ENCODE peak calls at places on chromosomes 13 and 19, in seven cellular contexts. Z, J, S, G, L, T and O are unnamed samples.

GRCh38 chr19:16337809-16338469 is 13.3 kb downstream of the KLF2 start:
- DNase-seq in G (no peak), L (no peak), T (no peak), J (no peak), S (no peak), Z (no peak), O (no peak)

GRCh38 chr13:64871742-64872141 is 2358.4 kb downstream of the PCDH9 start:
- DNase-seq in G (no peak), S (no peak), J (peak), L (no peak), T (no peak), Z (peak), O (no peak)

GRCh38 chr13:22748866-22749586 is 431.8 kb upstream of the SGCG start:
- DNase-seq in T (no peak), S (no peak), J (no peak), L (no peak), G (no peak), Z (peak), O (no peak)

GRCh38 chr19:41740415-41741243 is 14.7 kb upstream of the CEACAM6 start:
- DNase-seq in S (no peak), L (no peak), G (no peak), J (no peak), Z (no peak), T (no peak), O (no peak)

GRCh38 chr13:74574964-74575728 is 440.9 kb upstream of the KLF12 start:
- DNase-seq in S (no peak), J (no peak), T (no peak), G (no peak), L (no peak), Z (no peak), O (no peak)

GRCh38 chr19:1162404-1163282 is 11.4 kb downstream of the SBNO2 start:
- DNase-seq in L (no peak), S (no peak), J (no peak), G (no peak), T (no peak), Z (no peak), O (no peak)

GRCh38 chr13:41259875-41260501 is 3.4 kb downstream of the MTRF1 start:
- DNase-seq in Z (no peak), G (no peak), T (no peak), L (no peak), J (no peak), S (no peak), O (no peak)

GRCh38 chr19:850221-850978 is 1.7 kb upstream of the ELANE start:
- DNase-seq in G (peak), J (peak), Z (peak), S (peak), L (no peak), T (peak), O (peak)

GRCh38 chr13:71303144-71303543 is 563.9 kb downstream of the DACH1 start:
- DNase-seq in G (no peak), L (no peak), S (no peak), J (no peak), T (no peak), Z (peak), O (no peak)

GRCh38 chr19:10141479-10141878 is 21.8 kb upstream of the EIF3G start:
- DNase-seq in L (no peak), Z (no peak), J (no peak), T (no peak), G (no peak), S (no peak), O (no peak)

GRCh38 chr13:64810701-64811258 is 2419.4 kb downstream of the PCDH9 start:
- DNase-seq in G (no peak), S (no peak), L (no peak), T (no peak), J (no peak), Z (peak), O (peak)

GRCh38 chr13:29515372-29515771 is 80.1 kb downstream of the SLC7A1 start:
- DNase-seq in Z (no peak), S (no peak), L (no peak), G (no peak), T (peak), J (no peak), O (peak)

GRCh38 chr19:35673121-35673804 is 6.9 kb downstream of the UPK1A start:
- DNase-seq in S (no peak), L (peak), G (peak), T (no peak), Z (peak), J (peak), O (peak)

GRCh38 chr13:85508683-85509329 is 290.4 kb downstream of the SLITRK6 start:
- DNase-seq in G (no peak), J (peak), T (no peak), Z (peak), S (no peak), L (no peak), O (peak)

GRCh38 chr13:23622991-23623390 is 52.8 kb downstream of the TNFRSF19 start:
- DNase-seq in G (no peak), S (no peak), Z (no peak), J (no peak), T (no peak), L (no peak), O (no peak)

GRCh38 chr13:55815458-55816033 is 1325.2 kb upstream of the PRR20A start:
- DNase-seq in L (no peak), Z (no peak), T (no peak), J (no peak), S (no peak), G (no peak), O (no peak)

GRCh38 chr19:31553844-31554215 is 204.6 kb upstream of the TSHZ3 start:
- DNase-seq in G (no peak), Z (no peak), T (peak), S (no peak), J (no peak), L (no peak), O (no peak)

GRCh38 chr19:6754136-6754535 is 13.1 kb downstream of the SH2D3A start:
- DNase-seq in Z (no peak), J (no peak), S (no peak), L (no peak), T (no peak), G (no peak), O (no peak)

GRCh38 chr19:41541990-41542584 is 33.9 kb upstream of the CEACAM21 start:
- DNase-seq in J (peak), S (no peak), L (peak), T (no peak), Z (peak), G (peak), O (peak)

GRCh38 chr13:40048551-40048950 is 393.1 kb downstream of the COG6 start:
- DNase-seq in T (no peak), J (no peak), L (no peak), Z (no peak), G (no peak), S (no peak), O (no peak)

GRCh38 chr19:43595605-43595998 is 332 bp downstream of the IRGQ start:
- DNase-seq in L (peak), J (no peak), S (no peak), T (no peak), G (no peak), Z (no peak), O (no peak)

GRCh38 chr19:36547001-36547732 is 19.1 kb upstream of the ZNF260 start:
- DNase-seq in J (no peak), T (no peak), S (no peak), L (no peak), G (no peak), Z (peak), O (no peak)

GRCh38 chr19:30686252-30686762 is 314.1 kb downstream of the ZNF536 start:
- DNase-seq in G (no peak), Z (peak), L (no peak), S (no peak), T (peak), J (no peak), O (peak)

GRCh38 chr13:23688336-23688735 is 118.1 kb downstream of the TNFRSF19 start:
- DNase-seq in T (no peak), L (no peak), S (no peak), Z (no peak), J (no peak), G (no peak), O (no peak)

GRCh38 chr19:6288737-6289136 is 9.0 kb upstream of the MLLT1 start:
- DNase-seq in Z (no peak), S (no peak), L (no peak), G (no peak), T (no peak), J (no peak), O (no peak)

GRCh38 chr19:44706506-44707236 is 7.7 kb downstream of the CEACAM16 start:
- DNase-seq in S (no peak), Z (no peak), T (no peak), G (no peak), L (no peak), J (no peak), O (no peak)

GRCh38 chr13:36174923-36175322 is 39.4 kb downstream of the SOHLH2 start:
- DNase-seq in G (no peak), J (no peak), S (no peak), Z (no peak), L (no peak), T (no peak), O (no peak)

GRCh38 chr19:42512743-42513304 is 15.5 kb downstream of the CEACAM1 start:
- DNase-seq in L (no peak), T (no peak), G (no peak), J (no peak), Z (no peak), S (no peak), O (no peak)

GRCh38 chr13:25731037-25731436 is 320.8 kb downstream of the SHISA2 start:
- DNase-seq in J (no peak), S (no peak), G (no peak), L (no peak), T (no peak), Z (no peak), O (no peak)

GRCh38 chr19:48424694-48425219 is 21.0 kb upstream of the GRWD1 start:
- DNase-seq in T (no peak), J (peak), G (no peak), Z (peak), L (no peak), S (no peak), O (peak)

GRCh38 chr13:100809856-100810255 is 135.3 kb upstream of the TMTC4 start:
- DNase-seq in G (no peak), L (no peak), J (no peak), T (no peak), S (no peak), Z (no peak), O (no peak)

GRCh38 chr13:100773429-100773828 is 98.8 kb upstream of the TMTC4 start:
- DNase-seq in J (no peak), T (no peak), L (no peak), S (no peak), Z (no peak), G (no peak), O (no peak)

GRCh38 chr13:101514695-101515275 is 62.3 kb downstream of the ITGBL1 start:
- DNase-seq in Z (peak), T (no peak), G (peak), L (no peak), S (no peak), J (peak), O (peak)

GRCh38 chr19:50024719-50025021 is 502 bp downstream of the VRK3 start:
- DNase-seq in L (no peak), G (no peak), J (no peak), S (no peak), T (no peak), Z (peak), O (no peak)

GRCh38 chr19:50669319-50670101 is 20.3 kb downstream of the C19orf81 start:
- DNase-seq in T (no peak), Z (peak), S (no peak), L (peak), G (no peak), J (no peak), O (peak)

GRCh38 chr19:34365463-34366401 is 736 bp downstream of the GPI start:
- DNase-seq in Z (peak), T (peak), L (peak), S (no peak), J (no peak), G (peak), O (peak)

GRCh38 chr19:18833141-18833476 is 1.4 kb downstream of the UPF1 start:
- DNase-seq in T (no peak), S (no peak), Z (no peak), G (no peak), L (no peak), J (no peak), O (no peak)

GRCh38 chr13:114313061-114313860 is 1.0 kb upstream of the CHAMP1 start:
- DNase-seq in S (no peak), T (peak), Z (no peak), L (no peak), J (no peak), G (peak), O (peak)

GRCh38 chr13:33426131-33426530 is 140.6 kb upstream of the STARD13 start:
- DNase-seq in L (no peak), G (no peak), T (no peak), Z (no peak), J (no peak), S (no peak), O (no peak)
- TF ChIP-seq CTCF in L (no peak), G (no peak), T (no peak), Z (no peak), J (no peak), S (no peak), O (no peak)

GRCh38 chr19:2325261-2326046 is 2.9 kb downstream of the LSM7 start:
- DNase-seq in J (no peak), L (no peak), S (no peak), Z (no peak), G (no peak), T (no peak), O (no peak)

GRCh38 chr19:2329162-2329505 is 650 bp downstream of the SPPL2B start:
- DNase-seq in G (no peak), S (no peak), Z (no peak), T (no peak), L (no peak), J (no peak), O (no peak)

GRCh38 chr19:2328401-2329161 is at the start of the genes LSM7 and SPPL2B:
- DNase-seq in T (peak), L (peak), G (peak), S (no peak), Z (peak), J (peak), O (peak)

GRCh38 chr19:2327773-2328400 is 499 bp downstream of the LSM7 start:
- DNase-seq in L (peak), Z (peak), J (peak), G (peak), S (peak), T (no peak), O (peak)

DNA sequence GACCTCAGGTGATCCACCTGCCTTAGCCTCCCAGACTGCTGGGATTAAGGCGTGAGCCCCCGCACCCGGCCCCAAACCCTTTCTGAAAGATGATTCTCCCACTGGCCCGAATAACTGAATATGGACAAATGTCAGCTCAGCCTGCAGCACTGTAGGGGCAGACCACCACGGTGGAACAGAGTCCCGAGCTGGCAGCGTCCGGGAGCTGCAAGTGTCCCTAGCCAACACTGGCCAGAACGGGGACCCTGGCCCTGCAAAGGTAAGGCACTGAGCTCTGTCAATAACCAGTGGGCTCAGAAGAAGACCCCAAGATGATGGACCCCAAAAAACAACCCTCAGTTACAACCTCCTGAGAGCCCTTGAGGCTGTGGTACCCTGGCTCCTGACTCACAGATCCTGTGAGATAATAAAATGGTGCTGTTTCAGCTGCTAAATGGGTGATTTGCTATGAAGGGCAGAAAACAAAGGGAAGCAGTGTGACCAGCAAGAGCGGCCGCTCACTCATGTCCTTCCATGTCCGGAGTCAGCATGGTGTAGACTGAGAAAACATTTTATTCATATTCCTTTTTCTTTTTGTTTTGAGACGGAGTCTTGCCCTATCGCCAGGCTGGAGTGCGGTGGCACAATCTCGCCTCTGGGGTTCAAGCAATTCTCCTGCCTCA is 1.6 kb downstream of the LSM7 start:
- DNase-seq in J (no peak), Z (no peak), S (no peak), L (no peak), G (no peak), T (no peak), O (no peak)
- H3K4me3 ChIP-seq in J (peak), Z (no peak), S (no peak), L (peak), G (no peak), T (no peak), O (peak)

GRCh38 chr13:27379694-27380596 is 44.5 kb upstream of the GTF3A start:
- DNase-seq in G (peak), Z (peak), L (peak), J (peak), S (no peak), T (peak), O (peak)
- TF ChIP-seq CTCF in G (peak), Z (peak), L (peak), J (peak), S (peak), T (no peak), O (peak)

DNA sequence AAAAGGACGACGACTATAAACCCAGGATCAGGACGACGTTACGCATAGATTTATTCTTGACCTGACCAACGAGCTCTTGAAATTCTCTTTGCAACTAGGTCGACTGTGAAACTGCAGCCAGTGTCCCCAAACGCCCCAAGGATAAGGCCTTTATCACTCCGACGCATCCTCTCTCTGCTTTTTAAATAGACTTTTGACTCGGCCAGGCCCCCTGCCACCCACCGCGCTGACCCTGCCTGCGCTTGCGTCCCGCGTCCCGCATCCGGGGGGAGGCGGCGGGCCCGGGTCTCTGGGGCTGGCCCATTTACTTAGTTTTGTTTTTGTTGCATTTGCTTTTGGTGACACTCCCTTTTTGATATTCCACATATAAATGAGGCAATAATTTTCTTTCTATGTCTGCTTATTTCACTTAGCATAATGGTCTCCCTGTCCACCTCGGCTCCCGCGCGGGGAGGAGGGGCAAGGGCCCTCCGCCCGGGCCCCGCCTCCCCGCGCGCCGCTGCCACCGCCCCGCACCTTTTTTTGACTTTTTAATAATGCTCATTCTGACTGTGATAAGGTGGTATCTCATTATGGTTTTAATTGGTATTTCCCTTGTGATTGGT is 17.5 kb downstream of the RB1 start:
- DNase-seq in S (no peak), T (no peak), J (no peak), L (no peak), G (no peak), Z (no peak), O (no peak)
- H3K4me3 ChIP-seq in S (no peak), T (peak), J (peak), L (peak), G (no peak), Z (peak), O (no peak)

DNA sequence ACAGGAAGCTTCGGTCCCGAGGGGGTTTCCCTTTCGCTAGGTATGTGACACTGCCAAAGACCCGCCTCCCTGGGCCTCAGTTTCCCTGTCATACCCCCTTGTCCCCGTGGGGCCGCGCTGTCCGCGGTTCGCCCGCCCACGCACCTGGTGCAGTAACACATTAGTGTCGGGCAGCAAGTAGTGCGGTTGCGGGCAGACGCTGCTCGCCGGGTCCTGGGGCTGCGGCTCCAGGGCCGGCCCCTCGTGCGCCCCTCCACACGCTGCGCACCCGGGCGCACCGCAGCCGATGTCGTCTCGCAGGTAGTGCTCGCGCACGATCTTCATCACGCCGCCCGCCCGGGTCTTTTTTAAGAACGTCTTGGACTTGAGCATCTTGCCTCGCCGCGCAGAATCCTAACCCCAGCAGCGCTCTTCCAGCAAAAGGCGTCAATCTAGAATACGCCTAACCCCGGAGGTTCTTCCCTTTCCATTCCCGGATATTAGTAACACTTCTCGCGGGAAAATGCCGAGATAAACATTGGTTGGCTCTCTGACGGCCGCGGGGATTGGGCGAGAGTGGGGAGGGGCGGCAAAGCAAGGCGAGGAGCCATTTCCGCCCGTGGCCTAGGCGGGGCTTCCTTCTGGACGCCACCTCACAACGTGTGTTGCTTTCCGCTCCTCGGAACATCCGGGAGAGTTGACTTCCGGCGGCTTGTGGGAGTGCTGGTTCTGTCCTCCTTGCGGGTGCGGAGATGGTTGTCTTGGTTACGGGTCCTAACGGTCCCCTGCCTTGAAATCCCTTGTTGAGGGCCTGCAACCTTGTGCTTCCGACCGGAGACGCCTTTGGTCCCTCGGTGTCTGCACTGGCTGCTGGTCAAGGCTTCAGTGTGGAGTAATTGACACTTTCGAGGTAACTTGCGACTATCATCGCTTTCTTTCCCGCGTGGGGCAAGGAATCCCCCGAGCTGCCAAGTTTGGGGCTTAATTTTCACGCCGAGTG is at the start of the genes DIS3 and PIBF1:
- DNase-seq in G (peak), J (peak), L (peak), S (peak), Z (peak), T (peak), O (peak)
- TF ChIP-seq CTCF in G (no peak), J (peak), L (no peak), S (peak), Z (no peak), T (no peak), O (peak)

GRCh38 chr19:13505761-13506549 is at the start of gene CACNA1A:
- DNase-seq in G (no peak), S (no peak), L (no peak), Z (no peak), T (no peak), J (no peak), O (peak)
- H3K4me3 ChIP-seq in G (no peak), S (peak), L (no peak), Z (no peak), T (no peak), J (peak), O (peak)

GRCh38 chr19:17406887-17407196 is 1.4 kb upstream of the BST2 start:
- DNase-seq in J (no peak), T (no peak), L (no peak), G (no peak), S (no peak), Z (no peak), O (no peak)
- TF ChIP-seq CTCF in J (no peak), T (no peak), L (no peak), G (no peak), S (no peak), Z (no peak), O (no peak)